ENCODE peak calls at places on chromosomes 5 and 9, in nine cellular contexts. O is KBM-7; Z is Jurkat, Clone E6-1; M is fibroblast of villous mesenchyme; F is GM12891; P is mesendoderm; R is NCI-H1436; A is activated CD4-positive, alpha-beta T cell treated with anti-CD3 and anti-CD28 coated beads, Interleukin-2, amount 10 ng/mL, durations not matched to agents 7 days and 5 days; C is SIG-M5. V is an unnamed sample.

GRCh38 chr9:133715866-133716563 is 22.1 kb downstream of the SARDH start:
- DNase-seq in O (peak), Z (no peak), M (peak), F (no peak), P (no peak), R (peak), A (peak), C (no peak), V (no peak)

GRCh38 chr9:113634597-113635515 is 171.3 kb downstream of the RGS3 start:
- DNase-seq in O (no peak), Z (no peak), M (peak), F (no peak), P (peak), R (no peak), A (no peak), C (no peak), V (no peak)

GRCh38 chr9:125911861-125912260 is 164.7 kb downstream of the PBX3 start:
- DNase-seq in O (no peak), Z (no peak), M (no peak), F (no peak), P (no peak), R (no peak), A (no peak), C (no peak), V (no peak)

GRCh38 chr5:170818222-170818621 is 34.7 kb downstream of the GABRP start:
- DNase-seq in O (no peak), Z (no peak), M (peak), F (no peak), P (no peak), R (no peak), A (no peak), C (no peak), V (no peak)

GRCh38 chr9:21251638-21252037 is 11.8 kb upstream of the IFNA14 start:
- DNase-seq in O (no peak), Z (no peak), M (no peak), F (no peak), P (no peak), R (no peak), A (no peak), C (no peak), V (no peak)

GRCh38 chr5:163259495-163259894 is 177.9 kb upstream of the CCNG1 start:
- DNase-seq in O (no peak), Z (no peak), M (no peak), F (no peak), P (no peak), R (no peak), A (no peak), C (no peak), V (no peak)

GRCh38 chr9:93636172-93636661 is 59.8 kb downstream of the PHF2 start:
- DNase-seq in O (no peak), Z (no peak), M (no peak), F (no peak), P (no peak), R (no peak), A (no peak), C (no peak), V (no peak)

GRCh38 chr9:77899679-77900354 is 131.8 kb downstream of the GNAQ start:
- DNase-seq in O (no peak), Z (peak), M (peak), F (no peak), P (no peak), R (no peak), A (no peak), C (no peak), V (no peak)

GRCh38 chr9:132575005-132575609 is 7.3 kb upstream of the BARHL1 start:
- DNase-seq in O (peak), Z (peak), M (peak), F (peak), P (peak), R (peak), A (peak), C (no peak), V (no peak)

V was measured in GF-D8.